ENCODE peak calls at places on chromosomes 7 and 10, in nine cellular contexts. Z is aorta, S is heart right ventricle, A is M059J, J is A549, U is GM12865, W is iPS DF 19.7, E is brain microvascular endothelial cell, V is NCI-H446. R is an unnamed sample.

GRCh38 chr10:132248455-132249231 is 59.1 kb downstream of the STK32C start:
- DNase-seq in Z (no peak), S (peak), A (no peak), J (peak), U (no peak), W (no peak), E (no peak), V (peak), R (peak)

GRCh38 chr7:125149151-125149550 is 219.5 kb upstream of the POT1 start:
- DNase-seq in Z (no peak), S (no peak), A (no peak), J (no peak), U (no peak), W (no peak), E (peak), V (peak), R (no peak)

GRCh38 chr7:127884066-127884559 is 147.1 kb downstream of the LRRC4 start:
- DNase-seq in Z (no peak), S (peak), A (no peak), J (no peak), U (no peak), W (no peak), E (no peak), V (peak), R (no peak)

GRCh38 chr10:14648042-14648765 is 126.5 kb downstream of the FAM107B start:
- DNase-seq in Z (peak), S (peak), A (peak), J (no peak), U (peak), W (no peak), E (peak), V (no peak), R (no peak)

GRCh38 chr7:27172388-27172774 is 1.7 kb downstream of the HOXA10 start:
- DNase-seq in Z (no peak), S (no peak), A (peak), J (no peak), U (no peak), W (no peak), E (no peak), V (peak), R (no peak)

GRCh38 chr10:3727268-3727667 is 57.7 kb downstream of the KLF6 start:
- DNase-seq in Z (no peak), S (no peak), A (no peak), J (no peak), U (no peak), W (no peak), E (no peak), V (no peak), R (no peak)

GRCh38 chr10:104614245-104614831 is 26.8 kb upstream of the SORCS3 start:
- DNase-seq in Z (no peak), S (no peak), A (peak), J (peak), U (peak), W (no peak), E (peak), V (peak), R (peak)

GRCh38 chr7:158361326-158361946 is 226.2 kb downstream of the PTPRN2 start:
- DNase-seq in Z (no peak), S (no peak), A (no peak), J (no peak), U (no peak), W (no peak), E (no peak), V (no peak), R (no peak)

GRCh38 chr7:128393526-128394330 is 16.1 kb downstream of the IMPDH1 start:
- DNase-seq in Z (peak), S (no peak), A (no peak), J (no peak), U (no peak), W (no peak), E (no peak), V (no peak), R (no peak)

GRCh38 chr7:139108256-139109187 is 998 bp downstream of the ZC3HAV1 start:
- DNase-seq in Z (peak), S (peak), A (peak), J (peak), U (peak), W (no peak), E (peak), V (no peak), R (peak)

GRCh38 chr7:74452748-74453320 is 872 bp upstream of the GTF2IRD1 start:
- DNase-seq in Z (no peak), S (no peak), A (peak), J (peak), U (no peak), W (no peak), E (no peak), V (no peak), R (no peak)

GRCh38 chr10:82378146-82378545 is 503.2 kb downstream of the NRG3 start:
- DNase-seq in Z (peak), S (peak), A (peak), J (no peak), U (no peak), W (no peak), E (peak), V (peak), R (peak)

GRCh38 chr10:131177431-131178327 is 133.8 kb downstream of the TCERG1L start:
- DNase-seq in Z (no peak), S (no peak), A (no peak), J (no peak), U (no peak), W (no peak), E (no peak), V (no peak), R (no peak)

GRCh38 chr7:1531263-1531978 is 919 bp downstream of the MAFK start:
- DNase-seq in Z (peak), S (peak), A (peak), J (no peak), U (no peak), W (no peak), E (no peak), V (no peak), R (no peak)

GRCh38 chr10:77810446-77811335 is 115.9 kb downstream of the DLG5 start:
- DNase-seq in Z (no peak), S (no peak), A (no peak), J (no peak), U (no peak), W (no peak), E (no peak), V (no peak), R (no peak)

GRCh38 chr7:64654796-64655548 is 11.0 kb upstream of the ZNF107 start:
- DNase-seq in Z (no peak), S (no peak), A (no peak), J (no peak), U (no peak), W (no peak), E (no peak), V (no peak), R (no peak)

GRCh38 chr10:69337312-69338132 is 59.2 kb downstream of the HK1 start:
- DNase-seq in Z (peak), S (peak), A (peak), J (no peak), U (no peak), W (no peak), E (peak), V (peak), R (no peak)

GRCh38 chr7:138449580-138449979 is 10.5 kb upstream of the TRIM24 start:
- DNase-seq in Z (no peak), S (no peak), A (no peak), J (no peak), U (peak), W (no peak), E (no peak), V (no peak), R (no peak)

GRCh38 chr10:60490013-60490412 is 100.3 kb upstream of the ANK3 start:
- DNase-seq in Z (no peak), S (no peak), A (peak), J (no peak), U (no peak), W (no peak), E (peak), V (no peak), R (no peak)

GRCh38 chr10:6353526-6353925 is 150.8 kb downstream of the PFKFB3 start:
- DNase-seq in Z (no peak), S (no peak), A (no peak), J (peak), U (no peak), W (no peak), E (no peak), V (no peak), R (no peak)

GRCh38 chr7:79461660-79462059 is 8.2 kb upstream of the MAGI2 start:
- DNase-seq in Z (no peak), S (no peak), A (peak), J (peak), U (no peak), W (no peak), E (peak), V (no peak), R (peak)

R was measured in COLO829.